ENCODE peak calls at places on chromosome 13, in six cellular contexts. U is GOT3, Y is substantia nigra, H is tibial artery, T is HEK293T, O is bronchial epithelial cell. B is an unnamed sample.

GRCh38 chr13:44243198-44243852 is 130.3 kb upstream of the SERP2 start:
- DNase-seq in U (no peak), Y (no peak), H (no peak), T (no peak), O (peak; percentile 38), B (peak; percentile 65)

GRCh38 chr13:106533940-106534843 is 1.3 kb downstream of the EFNB2 start:
- DNase-seq in U (no peak), Y (no peak), H (peak; percentile 73), T (no peak), O (peak; percentile 33), B (no peak)

GRCh38 chr13:77532983-77533382 is 2.5 kb upstream of the SCEL start:
- DNase-seq in U (no peak), Y (no peak), H (no peak), T (no peak), O (no peak), B (no peak)

GRCh38 chr13:40789275-40790231 is at the start of gene SLC25A15:
- DNase-seq in U (peak; percentile 25), Y (no peak), H (peak; percentile 85), T (peak; percentile 75), O (peak; percentile 54), B (peak; percentile 54)

GRCh38 chr13:49436890-49437289 is 7.0 kb downstream of the CAB39L start:
- DNase-seq in U (no peak), Y (no peak), H (peak; percentile 69), T (no peak), O (peak; percentile 33), B (no peak)

GRCh38 chr13:39415403-39415802 is 187.6 kb downstream of the LHFPL6 start:
- DNase-seq in U (no peak), Y (no peak), H (peak; percentile 68), T (peak; percentile 21), O (peak; percentile 48), B (peak; percentile 5)

GRCh38 chr13:39341238-39341637 is 261.8 kb downstream of the LHFPL6 start:
- DNase-seq in U (no peak), Y (no peak), H (no peak), T (no peak), O (no peak), B (no peak)

GRCh38 chr13:97142452-97142851 is 79.7 kb upstream of the MBNL2 start:
- DNase-seq in U (no peak), Y (no peak), H (no peak), T (no peak), O (no peak), B (no peak)

GRCh38 chr13:85772379-85772778 is 26.8 kb downstream of the SLITRK6 start:
- DNase-seq in U (no peak), Y (no peak), H (no peak), T (no peak), O (peak; percentile 57), B (no peak)

GRCh38 chr13:73467103-73467502 is 408.3 kb downstream of the KLF5 start:
- DNase-seq in U (no peak), Y (no peak), H (no peak), T (no peak), O (no peak), B (no peak)